ENCODE peak calls at places on chromosome 3, in nine cellular contexts. One of them, this sample, is unnamed.

GRCh38 chr3:148082881-148083280 is 614.8 kb upstream of the AGTR1 start:
- DNase-seq in brain microvascular endothelial cell: no peak
- DNase-seq in A673: no peak
- DNase-seq in right lobe of liver: no peak
- DNase-seq in foreskin fibroblast: no peak
- DNase-seq in neural crest cell: no peak
- DNase-seq in left ventricle myocardium inferior: no peak
- DNase-seq in GM10248: no peak
- DNase-seq in fibroblast of mammary gland: no peak
- DNase-seq in this sample: no peak

GRCh38 chr3:9270704-9271103 is 21.3 kb upstream of the SRGAP3 start:
- DNase-seq in brain microvascular endothelial cell: no peak
- DNase-seq in A673: no peak
- DNase-seq in right lobe of liver: no peak
- DNase-seq in foreskin fibroblast: no peak
- DNase-seq in neural crest cell: no peak
- DNase-seq in left ventricle myocardium inferior: no peak
- DNase-seq in GM10248: no peak
- DNase-seq in fibroblast of mammary gland: no peak
- DNase-seq in this sample: no peak

GRCh38 chr3:174775603-174776002 is 83.5 kb upstream of the NAALADL2 start:
- DNase-seq in brain microvascular endothelial cell: peak; percentile 95
- DNase-seq in A673: no peak
- DNase-seq in right lobe of liver: no peak
- DNase-seq in foreskin fibroblast: no peak
- DNase-seq in neural crest cell: no peak
- DNase-seq in left ventricle myocardium inferior: no peak
- DNase-seq in GM10248: no peak
- DNase-seq in fibroblast of mammary gland: no peak
- DNase-seq in this sample: no peak

GRCh38 chr3:122795674-122795969 is 753 bp downstream of the SLC49A4 start:
- DNase-seq in brain microvascular endothelial cell: no peak
- DNase-seq in A673: no peak
- DNase-seq in right lobe of liver: no peak
- DNase-seq in foreskin fibroblast: no peak
- DNase-seq in neural crest cell: no peak
- DNase-seq in left ventricle myocardium inferior: no peak
- DNase-seq in GM10248: no peak
- DNase-seq in fibroblast of mammary gland: no peak
- DNase-seq in this sample: peak; percentile 42

GRCh38 chr3:124636863-124637296 is 93.4 kb upstream of the UMPS start:
- DNase-seq in brain microvascular endothelial cell: no peak
- DNase-seq in A673: no peak
- DNase-seq in right lobe of liver: no peak
- DNase-seq in foreskin fibroblast: no peak
- DNase-seq in neural crest cell: no peak
- DNase-seq in left ventricle myocardium inferior: no peak
- DNase-seq in GM10248: no peak
- DNase-seq in fibroblast of mammary gland: no peak
- DNase-seq in this sample: no peak

GRCh38 chr3:165206454-165207266 is 10.5 kb upstream of the SLITRK3 start:
- DNase-seq in brain microvascular endothelial cell: peak; percentile 74
- DNase-seq in A673: peak; percentile 88
- DNase-seq in right lobe of liver: peak; percentile 88
- DNase-seq in foreskin fibroblast: peak; percentile 18
- DNase-seq in neural crest cell: peak; percentile 62
- DNase-seq in left ventricle myocardium inferior: peak; percentile 66
- DNase-seq in GM10248: peak; percentile 53
- DNase-seq in fibroblast of mammary gland: peak; percentile 80
- DNase-seq in this sample: peak; percentile 55

GRCh38 chr3:60431599-60431958 is 819.7 kb downstream of the FHIT start:
- DNase-seq in brain microvascular endothelial cell: peak; percentile 22
- DNase-seq in A673: no peak
- DNase-seq in right lobe of liver: no peak
- DNase-seq in foreskin fibroblast: no peak
- DNase-seq in neural crest cell: no peak
- DNase-seq in left ventricle myocardium inferior: no peak
- DNase-seq in GM10248: no peak
- DNase-seq in fibroblast of mammary gland: peak; percentile 15
- DNase-seq in this sample: no peak

GRCh38 chr3:156661158-156661557 is 13.2 kb upstream of the TIPARP start:
- DNase-seq in brain microvascular endothelial cell: no peak
- DNase-seq in A673: no peak
- DNase-seq in right lobe of liver: no peak
- DNase-seq in foreskin fibroblast: no peak
- DNase-seq in neural crest cell: no peak
- DNase-seq in left ventricle myocardium inferior: no peak
- DNase-seq in GM10248: peak; percentile 38
- DNase-seq in fibroblast of mammary gland: no peak
- DNase-seq in this sample: no peak

GRCh38 chr3:79651536-79652065 is 116.2 kb downstream of the ROBO1 start:
- DNase-seq in brain microvascular endothelial cell: peak; percentile 46
- DNase-seq in A673: peak; percentile 1
- DNase-seq in right lobe of liver: no peak
- DNase-seq in foreskin fibroblast: no peak
- DNase-seq in neural crest cell: no peak
- DNase-seq in left ventricle myocardium inferior: no peak
- DNase-seq in GM10248: no peak
- DNase-seq in fibroblast of mammary gland: no peak
- DNase-seq in this sample: no peak

GRCh38 chr3:72161870-72162617 is 377.1 kb upstream of the PROK2 start:
- DNase-seq in brain microvascular endothelial cell: no peak
- DNase-seq in A673: no peak
- DNase-seq in right lobe of liver: peak; percentile 76
- DNase-seq in foreskin fibroblast: no peak
- DNase-seq in neural crest cell: no peak
- DNase-seq in left ventricle myocardium inferior: no peak
- DNase-seq in GM10248: no peak
- DNase-seq in fibroblast of mammary gland: peak; percentile 94
- DNase-seq in this sample: no peak

GRCh38 chr3:54853573-54854404 is 74.1 kb downstream of the LRTM1 start:
- DNase-seq in brain microvascular endothelial cell: peak; percentile 49
- DNase-seq in A673: peak; percentile 38
- DNase-seq in right lobe of liver: peak; percentile 79
- DNase-seq in foreskin fibroblast: peak; percentile 69
- DNase-seq in neural crest cell: peak; percentile 91
- DNase-seq in left ventricle myocardium inferior: peak; percentile 70
- DNase-seq in GM10248: peak; percentile 75
- DNase-seq in fibroblast of mammary gland: peak; percentile 60
- DNase-seq in this sample: peak; percentile 66

DNA sequence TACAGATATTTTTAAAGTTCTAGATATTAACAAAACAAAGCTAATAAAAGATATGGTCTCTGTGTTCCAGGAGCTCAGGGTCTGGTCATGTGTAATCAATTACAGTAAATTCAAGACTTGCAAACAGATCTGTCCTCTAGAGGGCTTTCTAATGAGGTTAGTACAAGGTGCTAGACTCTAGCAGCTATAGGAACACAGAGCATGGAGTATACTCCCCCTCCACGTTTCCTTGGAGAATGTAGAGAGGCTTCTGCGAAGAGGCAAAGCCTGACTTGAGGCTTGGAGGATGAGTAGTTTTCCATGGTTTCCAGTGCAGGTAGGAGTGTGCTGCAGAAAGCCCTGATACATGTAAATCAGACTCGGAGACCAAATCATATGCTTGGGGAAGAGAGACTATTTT is 32.7 kb upstream of the DLG1 start:
- DNase-seq in brain microvascular endothelial cell: no peak
- DNase-seq in A673: peak; percentile 58
- DNase-seq in right lobe of liver: no peak
- DNase-seq in foreskin fibroblast: no peak
- DNase-seq in neural crest cell: no peak
- DNase-seq in left ventricle myocardium inferior: no peak
- DNase-seq in GM10248: no peak
- DNase-seq in fibroblast of mammary gland: peak; percentile 54
- DNase-seq in this sample: no peak
- TF ChIP-seq CTCF in brain microvascular endothelial cell: peak; percentile 19
- TF ChIP-seq CTCF in A673: peak; percentile 45
- TF ChIP-seq CTCF in right lobe of liver: peak; percentile 18
- TF ChIP-seq CTCF in foreskin fibroblast: peak; percentile 37
- TF ChIP-seq CTCF in neural crest cell: no peak
- TF ChIP-seq CTCF in left ventricle myocardium inferior: peak; percentile 31
- TF ChIP-seq CTCF in GM10248: no peak
- TF ChIP-seq CTCF in fibroblast of mammary gland: peak; percentile 31
- TF ChIP-seq CTCF in this sample: no peak

GRCh38 chr3:187076297-187076696 is 63.0 kb downstream of the RPL39L start:
- DNase-seq in brain microvascular endothelial cell: no peak
- DNase-seq in A673: no peak
- DNase-seq in right lobe of liver: no peak
- DNase-seq in foreskin fibroblast: no peak
- DNase-seq in neural crest cell: no peak
- DNase-seq in left ventricle myocardium inferior: no peak
- DNase-seq in GM10248: no peak
- DNase-seq in fibroblast of mammary gland: no peak
- DNase-seq in this sample: no peak

GRCh38 chr3:187077085-187077484 is 62.2 kb downstream of the RPL39L start:
- DNase-seq in brain microvascular endothelial cell: no peak
- DNase-seq in A673: no peak
- DNase-seq in right lobe of liver: no peak
- DNase-seq in foreskin fibroblast: no peak
- DNase-seq in neural crest cell: no peak
- DNase-seq in left ventricle myocardium inferior: no peak
- DNase-seq in GM10248: no peak
- DNase-seq in fibroblast of mammary gland: no peak
- DNase-seq in this sample: no peak

GRCh38 chr3:187069857-187070516 is 69.3 kb downstream of the RPL39L start:
- DNase-seq in brain microvascular endothelial cell: no peak
- DNase-seq in A673: no peak
- DNase-seq in right lobe of liver: no peak
- DNase-seq in foreskin fibroblast: no peak
- DNase-seq in neural crest cell: no peak
- DNase-seq in left ventricle myocardium inferior: no peak
- DNase-seq in GM10248: no peak
- DNase-seq in fibroblast of mammary gland: no peak
- DNase-seq in this sample: no peak

GRCh38 chr3:187072582-187072981 is 66.7 kb downstream of the RPL39L start:
- DNase-seq in brain microvascular endothelial cell: no peak
- DNase-seq in A673: peak; percentile 56
- DNase-seq in right lobe of liver: no peak
- DNase-seq in foreskin fibroblast: no peak
- DNase-seq in neural crest cell: no peak
- DNase-seq in left ventricle myocardium inferior: no peak
- DNase-seq in GM10248: no peak
- DNase-seq in fibroblast of mammary gland: no peak
- DNase-seq in this sample: no peak

DNA sequence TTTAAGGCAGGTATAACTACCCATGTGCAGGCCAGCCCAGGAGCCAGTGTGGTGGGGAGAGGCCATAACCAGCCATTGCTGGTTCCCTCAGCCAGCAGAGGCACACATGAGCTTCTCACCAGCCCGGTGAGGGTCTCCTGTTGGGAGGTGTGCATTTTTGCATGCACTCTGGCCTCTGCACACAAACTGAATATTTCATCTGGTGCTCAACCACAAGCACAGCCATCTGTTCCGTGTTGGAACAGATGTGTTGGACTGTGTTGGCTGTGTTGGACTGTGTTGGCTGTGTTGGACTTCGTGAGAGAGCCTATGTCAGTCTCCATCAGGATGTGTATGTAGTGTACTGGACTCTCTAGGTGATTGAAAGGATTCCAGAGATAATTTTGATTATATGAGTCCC is 67.2 kb downstream of the RPL39L start:
- DNase-seq in brain microvascular endothelial cell: no peak
- DNase-seq in A673: no peak
- DNase-seq in right lobe of liver: no peak
- DNase-seq in foreskin fibroblast: no peak
- DNase-seq in neural crest cell: no peak
- DNase-seq in left ventricle myocardium inferior: no peak
- DNase-seq in GM10248: no peak
- DNase-seq in fibroblast of mammary gland: no peak
- DNase-seq in this sample: no peak
- TF ChIP-seq CTCF in brain microvascular endothelial cell: no peak
- TF ChIP-seq CTCF in A673: no peak
- TF ChIP-seq CTCF in right lobe of liver: no peak
- TF ChIP-seq CTCF in foreskin fibroblast: no peak
- TF ChIP-seq CTCF in neural crest cell: no peak
- TF ChIP-seq CTCF in left ventricle myocardium inferior: no peak
- TF ChIP-seq CTCF in GM10248: no peak
- TF ChIP-seq CTCF in fibroblast of mammary gland: no peak
- TF ChIP-seq CTCF in this sample: no peak

GRCh38 chr3:145698749-145699148 is 462.2 kb downstream of the PLOD2 start:
- DNase-seq in brain microvascular endothelial cell: no peak
- DNase-seq in A673: no peak
- DNase-seq in right lobe of liver: no peak
- DNase-seq in foreskin fibroblast: no peak
- DNase-seq in neural crest cell: no peak
- DNase-seq in left ventricle myocardium inferior: no peak
- DNase-seq in GM10248: no peak
- DNase-seq in fibroblast of mammary gland: no peak
- DNase-seq in this sample: no peak
- TF ChIP-seq CTCF in brain microvascular endothelial cell: no peak
- TF ChIP-seq CTCF in A673: peak; percentile 15
- TF ChIP-seq CTCF in right lobe of liver: no peak
- TF ChIP-seq CTCF in foreskin fibroblast: no peak
- TF ChIP-seq CTCF in neural crest cell: no peak
- TF ChIP-seq CTCF in left ventricle myocardium inferior: peak; percentile 30
- TF ChIP-seq CTCF in GM10248: no peak
- TF ChIP-seq CTCF in fibroblast of mammary gland: no peak
- TF ChIP-seq CTCF in this sample: no peak

DNA sequence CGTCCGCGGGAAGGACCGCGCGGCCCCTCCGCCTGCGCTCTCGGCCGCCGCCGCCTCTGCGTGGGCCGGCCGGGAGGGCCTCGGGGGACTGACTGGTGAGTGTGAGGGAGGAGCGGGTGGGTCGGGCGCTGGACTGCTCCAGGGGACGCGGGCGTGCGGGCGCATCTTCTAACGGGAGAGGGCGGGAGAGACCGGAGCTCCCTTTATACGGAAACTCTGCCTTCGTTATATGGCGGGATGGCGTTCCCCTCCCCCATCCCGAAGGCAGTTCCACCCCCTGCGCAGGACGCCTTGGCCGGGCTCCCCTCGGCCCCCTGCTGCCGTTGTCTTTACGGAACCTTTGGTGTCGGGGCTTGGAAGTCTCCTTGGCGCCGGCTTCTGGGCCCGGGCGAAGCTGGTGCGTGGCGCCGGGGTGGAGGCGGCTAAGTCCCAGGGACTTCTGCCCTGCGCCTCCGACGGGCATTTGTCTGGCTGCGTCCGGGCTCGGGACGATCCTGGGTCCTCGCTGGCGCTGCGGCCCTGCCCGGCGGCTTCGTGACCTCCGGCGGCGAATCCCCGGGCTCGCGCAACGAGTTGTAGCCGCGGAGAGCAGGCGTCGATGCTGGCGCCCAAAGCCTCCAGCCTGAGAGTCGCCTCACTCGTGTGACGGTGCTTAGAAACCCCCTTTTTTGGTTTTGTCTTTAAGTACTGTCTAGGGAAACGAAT is 518 bp downstream of the ZNF639 start:
- DNase-seq in brain microvascular endothelial cell: peak; percentile 61
- DNase-seq in A673: peak; percentile 81
- DNase-seq in right lobe of liver: peak; percentile 82
- DNase-seq in foreskin fibroblast: peak; percentile 77
- DNase-seq in neural crest cell: peak; percentile 55
- DNase-seq in left ventricle myocardium inferior: peak; percentile 82
- DNase-seq in GM10248: peak; percentile 73
- DNase-seq in fibroblast of mammary gland: peak; percentile 81
- DNase-seq in this sample: peak; percentile 63
- TF ChIP-seq CTCF in brain microvascular endothelial cell: peak; percentile 19
- TF ChIP-seq CTCF in A673: no peak
- TF ChIP-seq CTCF in right lobe of liver: no peak
- TF ChIP-seq CTCF in foreskin fibroblast: no peak
- TF ChIP-seq CTCF in neural crest cell: no peak
- TF ChIP-seq CTCF in left ventricle myocardium inferior: no peak
- TF ChIP-seq CTCF in GM10248: peak; percentile 17
- TF ChIP-seq CTCF in fibroblast of mammary gland: no peak
- TF ChIP-seq CTCF in this sample: no peak